ENCODE peak calls at places on chromosomes 11 and 22, in four cellular contexts. J is fibroblast of the aortic adventitia, H is astrocyte of the cerebellum, V is heart right ventricle. G is an unnamed sample.

GRCh38 chr11:17611503-17612220 is 64.6 kb downstream of the OTOG start:
- DNase-seq in J (no peak), H (no peak), V (no peak), G (no peak)

GRCh38 chr11:77223797-77224196 is 77.7 kb downstream of the GDPD4 start:
- DNase-seq in J (no peak), V (no peak), H (no peak), G (no peak)

GRCh38 chr11:8810331-8811301 is 100.4 kb upstream of the AKIP1 start:
- DNase-seq in V (peak), J (peak), H (no peak), G (peak)

GRCh38 chr11:109859325-109859724 is 233.9 kb upstream of the ZC3H12C start:
- DNase-seq in H (peak), V (no peak), J (peak), G (no peak)

GRCh38 chr22:37345863-37346514 is 63.7 kb downstream of the CYTH4 start:
- DNase-seq in V (no peak), J (peak), H (peak), G (no peak)

GRCh38 chr11:76598426-76598839 is 72.1 kb downstream of the LRRC32 start:
- DNase-seq in V (peak), J (peak), H (peak), G (no peak)

GRCh38 chr11:125351868-125352250 is 144.2 kb downstream of the FEZ1 start:
- DNase-seq in H (no peak), V (no peak), J (no peak), G (no peak)

GRCh38 chr11:121844016-121844415 is 272.0 kb downstream of the BLID start:
- DNase-seq in V (no peak), H (no peak), J (no peak), G (no peak)

GRCh38 chr11:64058494-64058893 is 22.8 kb downstream of the FLRT1 start:
- DNase-seq in J (no peak), H (no peak), V (peak), G (no peak)

GRCh38 chr11:73399159-73400090 is 23.2 kb downstream of the RELT start:
- DNase-seq in H (no peak), J (peak), V (no peak), G (no peak)

DNA sequence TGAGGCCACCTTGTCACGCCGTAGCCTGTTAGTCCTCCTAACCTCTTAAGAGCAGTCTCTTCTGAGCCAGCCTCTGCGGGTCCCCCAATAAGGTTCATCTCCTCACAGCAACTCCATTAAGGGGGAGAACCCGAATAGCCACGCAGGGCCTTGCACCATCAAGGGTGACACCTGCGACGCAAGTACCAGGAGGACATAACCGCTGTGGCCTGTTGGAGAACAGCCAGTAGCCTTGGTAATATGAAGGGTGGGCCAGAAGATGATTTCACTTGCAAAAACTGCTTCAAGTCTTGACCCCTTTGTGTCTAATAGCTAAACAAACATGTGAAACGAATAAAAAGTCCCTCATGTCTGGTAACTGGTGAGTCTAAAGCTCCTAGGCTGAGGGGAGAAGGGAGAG is 14.8 kb downstream of the ARFGAP2 start:
- DNase-seq in H (no peak), J (no peak), V (no peak), G (no peak)
- TF ChIP-seq CTCF in H (no peak), J (no peak), V (no peak), G (no peak)

DNA sequence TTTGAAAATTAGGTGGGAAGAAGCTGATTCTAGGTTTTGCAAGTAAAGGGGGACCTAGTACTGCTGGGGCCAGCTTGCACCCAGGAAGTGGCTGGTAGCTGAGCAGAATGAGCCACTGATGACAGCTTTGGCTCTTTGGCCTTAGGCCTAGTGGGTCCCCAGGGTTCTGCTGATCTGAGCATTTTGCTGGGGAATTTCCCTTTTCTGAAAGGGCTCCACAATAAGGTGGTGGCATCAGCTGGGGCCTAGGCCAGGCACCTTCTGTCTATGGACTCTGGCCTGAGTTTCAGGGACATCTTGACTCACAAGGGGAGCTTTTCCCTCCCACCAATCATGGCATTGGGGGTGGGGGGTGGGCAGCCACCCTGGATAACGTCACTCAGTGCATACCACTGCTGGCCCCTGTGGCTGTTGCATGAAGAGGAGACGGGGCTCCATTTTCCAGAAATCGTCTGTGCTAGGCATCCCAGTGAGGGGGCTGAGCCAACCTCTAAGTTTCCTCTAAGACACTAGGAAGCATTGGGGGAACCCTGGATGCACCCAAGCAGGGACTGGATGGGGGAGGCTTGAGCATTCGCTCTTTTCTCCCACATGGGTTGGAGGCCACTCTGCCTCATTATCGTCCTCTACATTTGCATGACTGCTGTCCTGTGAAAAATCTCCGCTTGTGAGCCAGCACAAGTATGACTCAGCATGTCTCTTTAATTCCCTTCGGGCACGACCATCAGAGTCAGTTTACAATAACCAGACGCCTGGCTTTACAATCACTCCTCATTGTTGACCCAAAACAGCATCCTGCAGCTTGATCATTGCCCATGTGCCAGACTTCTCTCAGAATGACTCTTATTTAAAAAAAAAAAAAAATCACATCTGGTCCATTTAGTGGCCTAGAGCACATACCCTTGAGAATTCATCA is 145.0 kb upstream of the THY1 start:
- DNase-seq in H (peak), J (peak), V (no peak), G (no peak)
- TF ChIP-seq CTCF in H (no peak), J (no peak), V (no peak), G (no peak)

DNA sequence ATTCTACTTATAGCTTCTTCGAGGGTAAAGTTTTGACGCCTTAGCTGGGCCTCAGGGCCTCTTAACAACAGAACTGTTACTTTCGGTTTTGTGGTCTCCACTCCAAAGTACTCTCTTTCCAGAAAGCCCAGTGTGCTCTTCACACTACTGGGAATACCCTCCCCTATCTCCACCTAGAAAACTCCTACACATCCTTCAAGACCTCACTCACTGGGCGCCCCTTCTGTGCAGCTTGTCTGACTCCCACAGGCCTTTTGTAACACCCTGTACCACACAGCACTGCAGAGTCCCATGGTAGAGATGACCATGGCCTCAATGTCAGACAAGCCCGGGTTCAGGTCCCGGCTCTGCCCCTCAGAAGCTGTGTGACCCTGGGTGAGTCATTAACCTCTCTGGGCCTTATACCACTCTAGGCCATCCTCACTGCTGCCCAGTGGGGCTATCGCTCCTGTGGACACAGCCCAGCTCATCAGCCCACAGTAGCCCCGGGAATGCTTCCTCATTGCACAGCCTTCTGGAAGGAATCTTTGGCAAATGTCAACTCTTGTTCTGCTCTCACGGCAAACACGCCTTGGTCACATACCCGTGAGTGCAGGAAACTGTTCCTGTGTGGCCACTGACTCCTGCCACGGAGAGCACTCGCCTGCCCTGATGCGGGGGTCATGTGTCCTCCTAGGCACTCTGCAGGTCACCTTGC is 51.4 kb downstream of the SHISAL1 start:
- DNase-seq in J (no peak), H (no peak), V (no peak), G (no peak)
- TF ChIP-seq CTCF in J (no peak), H (no peak), V (no peak), G (no peak)

DNA sequence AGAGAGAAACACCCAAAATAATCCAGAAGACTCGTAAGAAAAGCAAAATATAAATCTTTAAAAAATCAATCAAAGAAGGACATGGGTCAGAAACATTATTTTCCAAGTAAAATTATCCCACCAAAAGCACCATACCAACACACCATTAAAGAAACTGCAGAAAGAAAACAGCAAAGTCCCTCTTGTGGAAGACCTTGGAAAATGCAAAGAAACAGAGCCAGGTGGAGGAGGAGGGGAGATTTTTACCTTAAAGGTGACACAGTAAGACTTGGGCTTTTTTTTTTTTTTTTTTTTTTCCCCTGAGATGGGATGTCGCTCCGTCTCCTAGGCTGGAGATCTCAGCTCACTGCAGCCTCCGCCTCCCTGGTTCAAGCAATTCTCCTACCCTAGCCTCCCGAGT is 123.8 kb downstream of the LARGE1 start:
- DNase-seq in V (no peak), H (no peak), J (no peak), G (no peak)
- TF ChIP-seq CTCF in V (no peak), H (no peak), J (no peak), G (no peak)

G was measured in kidney.